ENCODE peak calls at places on chromosomes 16 and 17, in four cellular contexts. Z, X, C and A are unnamed samples.
A peak's percentile ranks its signal among the peaks of the same experiment; 100 is the strongest.

GRCh38 chr16:58652741-58653140 is 23.1 kb upstream of the CNOT1 start:
- DNase-seq in Z (no peak), X (no peak), C (no peak), A (peak; percentile 88)

GRCh38 chr17:81983011-81983638 is 5.7 kb downstream of the ASPSCR1 start:
- DNase-seq in Z (no peak), X (no peak), C (no peak), A (no peak)

GRCh38 chr17:65182233-65182632 is 45.1 kb downstream of the RGS9 start:
- DNase-seq in Z (no peak), X (no peak), C (no peak), A (no peak)

GRCh38 chr16:19810817-19811731 is 73.6 kb downstream of the GPRC5B start:
- DNase-seq in Z (no peak), X (no peak), C (no peak), A (no peak)

GRCh38 chr17:48031966-48032365 is 5.6 kb downstream of the COPZ2 start:
- DNase-seq in Z (no peak), X (no peak), C (no peak), A (no peak)

GRCh38 chr17:49249292-49249794 is 18.8 kb upstream of the PHOSPHO1 start:
- DNase-seq in Z (peak; percentile 53), X (no peak), C (no peak), A (peak; percentile 31)

GRCh38 chr16:82368041-82368440 is 198.0 kb upstream of the MPHOSPH6 start:
- DNase-seq in Z (peak; percentile 53), X (no peak), C (no peak), A (no peak)

GRCh38 chr16:57341062-57341440 is 17.5 kb upstream of the CCL22 start:
- DNase-seq in Z (no peak), X (no peak), C (no peak), A (no peak)

GRCh38 chr16:64892843-64893242 is 229.0 kb downstream of the CDH11 start:
- DNase-seq in Z (no peak), X (no peak), C (no peak), A (no peak)

GRCh38 chr17:7058831-7059447 is 15.0 kb upstream of the SLC16A11 start:
- DNase-seq in Z (no peak), X (no peak), C (no peak), A (no peak)

GRCh38 chr16:10594312-10594950 is 14.0 kb upstream of the EMP2 start:
- DNase-seq in Z (no peak), X (peak; percentile 93), C (peak; percentile 61), A (no peak)

GRCh38 chr16:18803569-18804462 is 2.5 kb upstream of the ARL6IP1 start:
- DNase-seq in Z (no peak), X (no peak), C (no peak), A (no peak)

GRCh38 chr16:75457485-75458021 is 6.9 kb downstream of the TMEM170A start:
- DNase-seq in Z (no peak), X (peak; percentile 55), C (no peak), A (no peak)

GRCh38 chr16:75456971-75457370 is 7.5 kb downstream of the TMEM170A start:
- DNase-seq in Z (no peak), X (no peak), C (no peak), A (peak; percentile 60)

GRCh38 chr16:75458439-75458838 is 6.0 kb downstream of the TMEM170A start:
- DNase-seq in Z (no peak), X (no peak), C (no peak), A (no peak)

GRCh38 chr16:75458029-75458428 is 6.5 kb downstream of the TMEM170A start:
- DNase-seq in Z (no peak), X (no peak), C (no peak), A (no peak)

DNA sequence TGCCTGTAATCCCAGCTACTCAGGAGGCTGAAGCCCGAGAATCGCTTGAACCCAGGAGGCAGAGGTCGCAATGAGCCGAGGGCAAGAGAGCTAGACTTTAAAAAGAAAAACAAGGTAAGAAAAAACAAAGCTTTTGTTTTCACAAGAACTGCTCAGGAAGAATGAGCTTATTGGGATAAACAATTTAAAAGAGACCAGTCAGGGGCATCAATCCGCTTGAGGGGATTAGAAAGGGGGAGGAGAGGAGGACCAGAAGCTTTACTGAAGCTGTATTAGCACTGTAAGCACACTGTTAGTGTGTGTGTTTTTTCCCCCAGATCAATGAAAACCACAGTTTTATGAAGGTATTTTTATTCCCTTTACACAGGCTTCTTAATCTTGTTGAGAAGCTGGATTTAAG is 8.8 kb downstream of the TMEM170A start:
- DNase-seq in Z (no peak), X (no peak), C (no peak), A (no peak)
- H3K4me3 ChIP-seq in Z (no peak overlapping the region), X (no peak overlapping the region), C (no peak overlapping the region), A (no peak overlapping the region)

GRCh38 chr17:46139365-46140210 is 53.6 kb downstream of the KANSL1 start:
- DNase-seq in Z (no peak), X (no peak), C (no peak), A (no peak)

GRCh38 chr17:46138470-46138869 is 54.8 kb downstream of the KANSL1 start:
- DNase-seq in Z (no peak), X (no peak), C (no peak), A (no peak)

GRCh38 chr17:46135879-46136562 is 57.2 kb downstream of the KANSL1 start:
- DNase-seq in Z (no peak), X (no peak), C (no peak), A (no peak)

GRCh38 chr17:46135126-46135812 is 58.0 kb downstream of the KANSL1 start:
- DNase-seq in Z (no peak), X (no peak), C (no peak), A (no peak)

GRCh38 chr17:46136820-46137219 is 56.4 kb downstream of the KANSL1 start:
- DNase-seq in Z (no peak), X (no peak), C (no peak), A (no peak)
- H3K4me1 ChIP-seq in Z (peaks cover 9% of the 10 kb centered on the region), X (peaks cover 54% of the 10 kb centered on the region), C (peaks cover 3% of the 10 kb centered on the region), A (no peaks in the 10 kb centered on the region)

DNA sequence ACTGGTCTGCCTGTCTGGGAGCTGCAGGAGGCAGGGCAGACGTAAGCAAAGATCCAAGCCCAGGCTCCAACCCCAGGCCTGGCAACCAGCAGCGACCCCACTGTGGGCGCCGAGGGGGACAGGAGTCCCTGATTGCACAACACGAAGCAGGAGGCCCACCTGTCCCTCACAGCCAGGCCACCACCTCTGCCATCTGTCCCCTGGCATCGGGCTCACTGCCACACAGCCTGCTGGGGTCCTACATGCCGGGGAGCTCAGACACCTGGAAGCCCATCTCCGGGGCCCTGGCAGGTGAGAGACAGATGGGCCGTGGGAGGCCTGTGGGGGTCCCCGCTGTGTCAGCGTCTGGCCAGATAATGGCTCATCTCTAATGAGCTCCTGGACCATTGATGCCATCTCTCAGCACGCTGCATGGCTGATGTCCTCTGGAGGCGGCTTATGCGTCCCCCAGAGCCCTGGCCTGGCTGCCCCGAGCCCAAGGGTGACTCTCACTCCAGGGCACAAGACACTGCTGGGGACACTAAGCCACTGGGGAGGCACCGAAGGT is 11.3 kb upstream of the RASD1 start:
- DNase-seq in Z (peak; percentile 38), X (no peak), C (no peak), A (no peak)
- H3K4me3 ChIP-seq in Z (no peak overlapping the region), X (no peak overlapping the region), C (no peak overlapping the region), A (no peak overlapping the region)

DNA sequence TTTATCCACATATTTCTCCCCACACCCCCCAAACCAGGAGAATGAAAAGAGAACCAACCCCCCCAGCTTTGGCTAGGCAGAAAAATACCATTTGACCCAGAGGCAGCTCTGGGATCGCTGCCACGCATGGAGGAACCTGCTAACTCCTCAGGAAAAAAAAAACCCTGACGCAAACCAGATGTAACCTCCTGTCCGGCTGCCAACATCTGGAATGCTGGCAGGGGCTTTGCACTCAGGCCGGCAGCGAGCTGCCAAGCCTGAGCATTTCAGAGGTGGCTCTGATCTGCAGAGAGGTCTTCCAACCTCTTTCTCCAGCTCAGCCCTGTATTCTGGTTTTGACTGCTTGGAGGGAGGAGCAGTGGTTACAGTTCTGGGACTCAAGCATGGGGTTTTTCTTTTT is 8.2 kb downstream of the IGFBP4 start:
- DNase-seq in Z (peak; percentile 90), X (peak; percentile 67), C (no peak), A (peak; percentile 83)
- H3K4me1 ChIP-seq in Z (no peaks in the 10 kb centered on the region), X (peaks cover 83% of the 10 kb centered on the region), C (peaks cover 33% of the 10 kb centered on the region), A (peaks cover 36% of the 10 kb centered on the region)

GRCh38 chr16:53530046-53530445 is 27.0 kb upstream of the AKTIP start:
- DNase-seq in Z (no peak), X (no peak), C (no peak), A (no peak)

GRCh38 chr16:53534206-53534605 is 31.2 kb upstream of the AKTIP start:
- DNase-seq in Z (no peak), X (no peak), C (no peak), A (no peak)

GRCh38 chr16:53530741-53531140 is 27.7 kb upstream of the AKTIP start:
- DNase-seq in Z (no peak), X (no peak), C (no peak), A (no peak)

GRCh38 chr16:53528797-53529196 is 25.8 kb upstream of the AKTIP start:
- DNase-seq in Z (no peak), X (no peak), C (no peak), A (no peak)

DNA sequence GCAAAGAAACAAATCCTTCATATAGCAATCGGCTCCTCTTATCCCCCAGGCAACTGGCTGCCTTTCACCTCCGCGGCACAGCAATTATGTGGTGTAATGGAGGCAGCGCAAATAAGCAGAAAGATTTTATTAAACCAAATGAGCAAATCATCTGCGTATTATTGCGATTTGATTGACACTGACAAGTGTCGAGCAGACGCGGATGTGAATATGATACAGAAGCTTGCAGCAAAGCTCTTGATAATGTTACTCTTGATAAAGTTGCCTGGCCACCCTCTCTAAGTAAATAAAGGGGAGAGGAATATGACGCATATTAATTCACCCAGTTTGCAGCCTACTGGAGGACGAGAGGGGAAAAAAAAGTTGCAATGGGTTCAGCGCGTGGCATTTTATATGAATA is 26.5 kb upstream of the AKTIP start:
- DNase-seq in Z (no peak), X (no peak), C (no peak), A (no peak)
- H3K4me3 ChIP-seq in Z (no peak overlapping the region), X (no peak overlapping the region), C (no peak overlapping the region), A (peak overlapping the region; percentile 40)

DNA sequence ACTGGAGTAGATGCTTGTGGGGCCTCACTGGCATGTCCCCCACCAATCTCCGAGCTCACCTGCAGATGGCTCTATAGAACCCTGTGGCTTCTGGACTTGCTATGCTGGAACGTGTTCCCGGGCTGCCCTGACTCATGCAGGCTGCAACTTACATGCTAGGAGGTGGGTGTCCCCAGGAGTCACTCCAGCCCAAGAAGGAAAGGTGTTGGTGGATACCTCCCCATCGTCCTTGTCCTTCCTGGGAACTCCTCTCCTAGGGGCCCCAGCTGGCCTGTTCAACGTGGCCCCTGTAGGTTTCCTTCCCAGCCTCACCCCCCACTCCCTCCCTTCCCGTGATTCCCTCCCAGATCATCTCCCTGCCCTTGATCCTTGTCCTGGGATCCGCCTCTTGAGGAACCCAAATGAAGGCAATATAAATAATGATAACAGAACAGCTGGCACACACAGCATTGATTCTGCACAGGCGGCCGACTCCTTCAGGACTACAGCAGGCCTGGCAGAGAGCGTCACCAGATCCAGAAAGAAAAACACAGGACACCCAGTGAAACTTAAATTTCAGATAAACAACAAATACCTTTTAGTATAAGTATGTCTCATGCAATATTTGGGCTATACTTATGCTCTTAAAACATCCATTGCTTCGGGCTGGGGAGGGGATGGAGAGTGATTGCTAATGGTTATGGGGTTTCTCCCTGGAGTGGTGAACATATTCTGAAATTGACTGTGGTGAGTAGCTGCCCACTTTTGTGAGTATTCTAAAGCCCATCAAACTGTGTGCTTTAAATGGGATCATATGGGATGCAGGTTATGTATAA is 221.1 kb upstream of the GSE1 start:
- DNase-seq in Z (no peak), X (no peak), C (no peak), A (peak; percentile 7)
- H3K4me1 ChIP-seq in Z (no peaks in the 10 kb centered on the region), X (peaks cover 53% of the 10 kb centered on the region), C (peaks cover 12% of the 10 kb centered on the region), A (peaks cover 45% of the 10 kb centered on the region)

DNA sequence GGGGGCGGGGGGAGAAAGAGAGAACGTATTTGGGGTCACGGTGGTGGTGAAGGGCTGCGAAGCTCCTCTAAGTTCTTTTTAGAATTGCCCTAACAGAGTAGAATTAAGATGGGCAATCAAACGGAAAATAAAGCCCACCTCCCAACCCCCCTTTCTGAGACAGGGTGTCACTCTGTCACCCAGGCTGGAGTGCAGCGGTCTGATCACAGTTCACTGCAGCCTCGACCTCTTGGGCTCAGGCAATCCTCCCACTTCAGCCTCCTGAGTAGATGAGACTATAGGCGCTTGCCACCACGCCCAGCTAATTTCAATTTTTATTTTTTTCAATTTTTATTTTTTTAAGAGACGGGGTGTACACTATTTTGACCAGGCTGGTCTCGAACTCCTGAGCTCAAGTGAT is 710 bp upstream of the CAVIN1 start:
- DNase-seq in Z (peak; percentile 31), X (no peak), C (no peak), A (no peak)
- H3K4me3 ChIP-seq in Z (no peak overlapping the region), X (no peak overlapping the region), C (no peak overlapping the region), A (no peak overlapping the region)